ENCODE peak calls at places on chromosomes 11 and 22, in nine cellular contexts. One of them, this sample, is unnamed.

GRCh38 chr22:48489551-48490512 is 1337.8 kb downstream of the BRD1 start:
- DNase-seq in keratinocyte: no peak
- DNase-seq in adipocyte: peak; percentile 30
- DNase-seq in neural progenitor cell: peak; percentile 64
- DNase-seq in colonic mucosa: no peak
- DNase-seq in PC-3: no peak
- DNase-seq in kidney: peak; percentile 51
- DNase-seq in mammary epithelial cell: no peak
- DNase-seq in neuronal stem cell: no peak
- DNase-seq in this sample: no peak

GRCh38 chr11:130178441-130178971 is 18.9 kb downstream of the ST14 start:
- DNase-seq in keratinocyte: no peak
- DNase-seq in adipocyte: no peak
- DNase-seq in neural progenitor cell: no peak
- DNase-seq in colonic mucosa: peak; percentile 75
- DNase-seq in PC-3: no peak
- DNase-seq in kidney: peak; percentile 82
- DNase-seq in mammary epithelial cell: peak; percentile 94
- DNase-seq in neuronal stem cell: no peak
- DNase-seq in this sample: no peak

GRCh38 chr11:86069408-86070086 is 663 bp upstream of the PICALM start:
- DNase-seq in keratinocyte: peak; percentile 60
- DNase-seq in adipocyte: peak; percentile 91
- DNase-seq in neural progenitor cell: no peak
- DNase-seq in colonic mucosa: peak; percentile 43
- DNase-seq in PC-3: peak; percentile 75
- DNase-seq in kidney: no peak
- DNase-seq in mammary epithelial cell: peak; percentile 89
- DNase-seq in neuronal stem cell: no peak
- DNase-seq in this sample: peak; percentile 50

GRCh38 chr11:122044086-122044485 is 71.9 kb downstream of the BLID start:
- DNase-seq in keratinocyte: no peak
- DNase-seq in adipocyte: peak; percentile 28
- DNase-seq in neural progenitor cell: no peak
- DNase-seq in colonic mucosa: no peak
- DNase-seq in PC-3: peak; percentile 38
- DNase-seq in kidney: no peak
- DNase-seq in mammary epithelial cell: peak; percentile 17
- DNase-seq in neuronal stem cell: no peak
- DNase-seq in this sample: no peak

GRCh38 chr11:111735262-111736116 is 30.7 kb downstream of the PPP2R1B start:
- DNase-seq in keratinocyte: peak; percentile 75
- DNase-seq in adipocyte: peak; percentile 99
- DNase-seq in neural progenitor cell: no peak
- DNase-seq in colonic mucosa: peak; percentile 57
- DNase-seq in PC-3: peak; percentile 99
- DNase-seq in kidney: peak; percentile 94
- DNase-seq in mammary epithelial cell: peak; percentile 95
- DNase-seq in neuronal stem cell: no peak
- DNase-seq in this sample: no peak

GRCh38 chr11:827861-828167 is at the start of gene CRACR2B:
- DNase-seq in keratinocyte: no peak
- DNase-seq in adipocyte: no peak
- DNase-seq in neural progenitor cell: no peak
- DNase-seq in colonic mucosa: peak; percentile 77
- DNase-seq in PC-3: no peak
- DNase-seq in kidney: no peak
- DNase-seq in mammary epithelial cell: no peak
- DNase-seq in neuronal stem cell: no peak
- DNase-seq in this sample: no peak

GRCh38 chr22:20653795-20654342 is 120.0 kb upstream of the SERPIND1 start:
- DNase-seq in keratinocyte: no peak
- DNase-seq in adipocyte: no peak
- DNase-seq in neural progenitor cell: no peak
- DNase-seq in colonic mucosa: no peak
- DNase-seq in PC-3: no peak
- DNase-seq in kidney: no peak
- DNase-seq in mammary epithelial cell: no peak
- DNase-seq in neuronal stem cell: no peak
- DNase-seq in this sample: no peak

GRCh38 chr22:19927696-19928095 is 13.9 kb upstream of the COMT start:
- DNase-seq in keratinocyte: no peak
- DNase-seq in adipocyte: no peak
- DNase-seq in neural progenitor cell: no peak
- DNase-seq in colonic mucosa: no peak
- DNase-seq in PC-3: no peak
- DNase-seq in kidney: no peak
- DNase-seq in mammary epithelial cell: no peak
- DNase-seq in neuronal stem cell: no peak
- DNase-seq in this sample: no peak

GRCh38 chr11:2316963-2317244 is 15.1 kb downstream of the TSPAN32 start:
- DNase-seq in keratinocyte: no peak
- DNase-seq in adipocyte: no peak
- DNase-seq in neural progenitor cell: no peak
- DNase-seq in colonic mucosa: no peak
- DNase-seq in PC-3: no peak
- DNase-seq in kidney: peak; percentile 49
- DNase-seq in mammary epithelial cell: no peak
- DNase-seq in neuronal stem cell: no peak
- DNase-seq in this sample: no peak

GRCh38 chr11:74492084-74492483 is 1.4 kb downstream of the LIPT2 start:
- DNase-seq in keratinocyte: no peak
- DNase-seq in adipocyte: no peak
- DNase-seq in neural progenitor cell: no peak
- DNase-seq in colonic mucosa: no peak
- DNase-seq in PC-3: peak; percentile 9
- DNase-seq in kidney: no peak
- DNase-seq in mammary epithelial cell: no peak
- DNase-seq in neuronal stem cell: no peak
- DNase-seq in this sample: no peak

GRCh38 chr11:47768090-47768620 is 1.0 kb upstream of the FNBP4 start:
- DNase-seq in keratinocyte: no peak
- DNase-seq in adipocyte: peak; percentile 62
- DNase-seq in neural progenitor cell: peak; percentile 33
- DNase-seq in colonic mucosa: peak; percentile 77
- DNase-seq in PC-3: peak; percentile 6
- DNase-seq in kidney: peak; percentile 85
- DNase-seq in mammary epithelial cell: peak; percentile 65
- DNase-seq in neuronal stem cell: peak; percentile 15
- DNase-seq in this sample: no peak

GRCh38 chr22:43233529-43233928 is 46.6 kb upstream of the TTLL12 start:
- DNase-seq in keratinocyte: no peak
- DNase-seq in adipocyte: no peak
- DNase-seq in neural progenitor cell: no peak
- DNase-seq in colonic mucosa: no peak
- DNase-seq in PC-3: no peak
- DNase-seq in kidney: no peak
- DNase-seq in mammary epithelial cell: no peak
- DNase-seq in neuronal stem cell: no peak
- DNase-seq in this sample: no peak

GRCh38 chr11:71147331-71147730 is 105.0 kb downstream of the SHANK2 start:
- DNase-seq in keratinocyte: no peak
- DNase-seq in adipocyte: no peak
- DNase-seq in neural progenitor cell: no peak
- DNase-seq in colonic mucosa: no peak
- DNase-seq in PC-3: no peak
- DNase-seq in kidney: peak; percentile 52
- DNase-seq in mammary epithelial cell: no peak
- DNase-seq in neuronal stem cell: no peak
- DNase-seq in this sample: no peak

GRCh38 chr11:75403037-75403436 is 3.7 kb downstream of the RPS3 start:
- DNase-seq in keratinocyte: no peak
- DNase-seq in adipocyte: no peak
- DNase-seq in neural progenitor cell: no peak
- DNase-seq in colonic mucosa: no peak
- DNase-seq in PC-3: no peak
- DNase-seq in kidney: no peak
- DNase-seq in mammary epithelial cell: no peak
- DNase-seq in neuronal stem cell: no peak
- DNase-seq in this sample: no peak

GRCh38 chr22:19849800-19850481 is 4.7 kb downstream of the GNB1L start:
- DNase-seq in keratinocyte: no peak
- DNase-seq in adipocyte: no peak
- DNase-seq in neural progenitor cell: no peak
- DNase-seq in colonic mucosa: no peak
- DNase-seq in PC-3: peak; percentile 85
- DNase-seq in kidney: peak; percentile 51
- DNase-seq in mammary epithelial cell: peak; percentile 46
- DNase-seq in neuronal stem cell: no peak
- DNase-seq in this sample: no peak

DNA sequence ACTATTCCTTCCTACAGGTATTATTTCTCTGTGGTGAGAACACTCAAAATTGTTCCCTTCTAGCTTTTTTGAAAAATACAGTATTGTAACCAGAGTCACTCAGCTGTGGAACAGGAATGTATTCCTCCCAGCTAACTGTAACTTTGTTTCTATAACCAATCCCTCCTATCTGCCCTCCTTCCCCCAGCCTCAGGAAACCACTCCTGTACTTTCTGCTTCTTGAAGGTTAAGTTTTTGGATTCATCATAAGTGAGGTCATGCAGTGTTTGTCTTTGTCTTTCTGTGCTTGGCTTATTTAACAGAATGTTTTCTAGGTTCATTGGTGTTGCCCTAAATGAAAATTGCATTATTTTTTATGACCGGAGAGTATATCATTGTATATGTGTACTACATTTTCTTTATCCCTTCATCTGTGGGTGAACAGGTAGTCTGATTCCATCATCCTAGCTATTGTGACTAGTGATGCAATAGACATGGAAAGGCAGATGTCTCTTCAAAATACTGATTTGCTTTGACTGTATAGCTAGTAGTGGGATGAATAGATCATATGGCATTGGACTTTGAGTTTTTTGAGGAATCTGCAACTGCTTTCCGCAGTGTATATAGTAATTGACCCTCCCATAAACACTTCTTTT is 112.9 kb upstream of the GRK3 start:
- DNase-seq in keratinocyte: no peak
- DNase-seq in adipocyte: peak; percentile 21
- DNase-seq in neural progenitor cell: no peak
- DNase-seq in colonic mucosa: no peak
- DNase-seq in PC-3: no peak
- DNase-seq in kidney: no peak
- DNase-seq in mammary epithelial cell: no peak
- DNase-seq in neuronal stem cell: no peak
- DNase-seq in this sample: no peak
- H3K9ac ChIP-seq in keratinocyte: no peak overlapping the region
- H3K9ac ChIP-seq in adipocyte: peak overlapping the region; percentile 60
- H3K9ac ChIP-seq in neural progenitor cell: no peak overlapping the region
- H3K9ac ChIP-seq in colonic mucosa: no peak overlapping the region
- H3K9ac ChIP-seq in PC-3: no peak overlapping the region
- H3K9ac ChIP-seq in kidney: no peak overlapping the region
- H3K9ac ChIP-seq in mammary epithelial cell: peak overlapping the region; percentile 39
- H3K9ac ChIP-seq in neuronal stem cell: no peak overlapping the region
- H3K9ac ChIP-seq in this sample: peak overlapping the region; percentile 53

DNA sequence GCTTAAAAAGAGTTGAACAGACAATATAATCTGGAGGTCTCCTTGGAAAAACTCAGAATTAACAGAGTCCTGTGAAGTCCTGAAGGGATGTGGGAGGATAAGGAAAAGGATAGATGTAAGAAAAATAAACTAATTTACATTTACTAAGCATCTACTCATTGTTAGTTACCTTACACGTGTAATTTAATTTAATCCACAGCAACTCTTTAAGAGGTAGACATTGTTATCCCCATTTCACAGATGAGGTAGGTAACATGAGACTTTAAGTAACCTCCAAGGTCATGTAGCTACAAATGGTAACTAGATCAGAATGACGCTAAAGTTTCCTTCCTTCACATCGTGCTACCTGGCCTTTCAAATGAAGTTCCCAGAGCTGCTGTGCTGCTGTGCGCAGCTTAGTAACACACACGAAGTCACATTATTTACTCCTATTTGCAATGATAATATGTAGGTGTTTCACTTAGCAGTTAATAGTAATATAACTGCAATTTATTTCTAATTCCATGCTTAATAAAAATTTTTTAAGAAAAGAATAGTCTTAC is 5.7 kb upstream of the PDE3B start:
- DNase-seq in keratinocyte: no peak
- DNase-seq in adipocyte: no peak
- DNase-seq in neural progenitor cell: no peak
- DNase-seq in colonic mucosa: no peak
- DNase-seq in PC-3: no peak
- DNase-seq in kidney: no peak
- DNase-seq in mammary epithelial cell: no peak
- DNase-seq in neuronal stem cell: no peak
- DNase-seq in this sample: no peak
- H3K4me3 ChIP-seq in keratinocyte: no peak overlapping the region
- H3K4me3 ChIP-seq in adipocyte: no peak overlapping the region
- H3K4me3 ChIP-seq in neural progenitor cell: no peak overlapping the region
- H3K4me3 ChIP-seq in colonic mucosa: no peak overlapping the region
- H3K4me3 ChIP-seq in PC-3: no peak overlapping the region
- H3K4me3 ChIP-seq in kidney: no peak overlapping the region
- H3K4me3 ChIP-seq in mammary epithelial cell: no peak overlapping the region
- H3K4me3 ChIP-seq in neuronal stem cell: no peak overlapping the region
- H3K4me3 ChIP-seq in this sample: no peak overlapping the region

GRCh38 chr11:59102259-59102765 is 4.7 kb upstream of the FAM111B start:
- DNase-seq in keratinocyte: no peak
- DNase-seq in adipocyte: peak; percentile 63
- DNase-seq in neural progenitor cell: peak; percentile 87
- DNase-seq in colonic mucosa: peak; percentile 79
- DNase-seq in PC-3: peak; percentile 68
- DNase-seq in kidney: peak; percentile 71
- DNase-seq in mammary epithelial cell: peak; percentile 32
- DNase-seq in neuronal stem cell: peak; percentile 52
- DNase-seq in this sample: no peak
- H3K9ac ChIP-seq in keratinocyte: no peak overlapping the region
- H3K9ac ChIP-seq in adipocyte: no peak overlapping the region
- H3K9ac ChIP-seq in neural progenitor cell: no peak overlapping the region
- H3K9ac ChIP-seq in colonic mucosa: no peak overlapping the region
- H3K9ac ChIP-seq in PC-3: no peak overlapping the region
- H3K9ac ChIP-seq in kidney: no peak overlapping the region
- H3K9ac ChIP-seq in mammary epithelial cell: no peak overlapping the region
- H3K9ac ChIP-seq in neuronal stem cell: no peak overlapping the region
- H3K9ac ChIP-seq in this sample: no peak overlapping the region

DNA sequence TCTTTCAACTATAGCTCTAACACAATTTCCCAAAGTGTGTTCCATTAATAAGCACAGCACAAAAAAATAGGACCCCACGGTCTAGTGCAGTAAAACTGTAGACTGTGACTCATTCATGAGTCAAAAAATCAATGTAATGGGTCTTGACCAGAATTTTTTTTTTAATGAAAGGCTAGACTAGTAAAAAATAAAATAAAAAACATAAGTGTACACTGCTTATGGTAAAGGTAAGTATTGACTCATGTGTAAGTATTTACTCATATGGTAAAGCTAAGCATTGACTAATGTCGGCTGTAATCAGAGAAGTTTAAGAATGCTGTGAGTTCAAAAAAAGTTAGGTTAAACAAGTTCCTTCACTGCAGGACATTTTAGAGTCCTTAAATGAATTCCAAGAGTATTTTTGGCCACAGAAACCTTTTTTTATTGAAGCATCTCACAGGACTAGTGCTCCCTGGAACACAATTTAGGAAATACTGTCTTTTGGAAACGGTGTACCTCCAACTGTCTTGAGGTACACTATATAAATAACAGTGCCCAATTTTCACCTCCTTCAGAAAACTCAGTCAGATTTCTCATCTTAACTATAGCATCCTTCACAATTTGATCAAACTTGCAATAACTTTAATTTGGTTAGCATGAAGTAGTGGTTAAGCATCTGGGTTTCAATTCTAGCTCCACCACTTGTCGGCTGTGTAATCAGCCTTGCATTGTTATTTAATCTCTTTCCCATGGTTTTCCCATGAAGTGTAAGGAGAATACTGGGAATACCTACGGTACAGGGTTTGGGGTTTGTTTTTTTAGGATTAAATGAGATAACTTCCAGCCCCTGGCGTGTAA is 2.1 kb downstream of the CCDC73 start:
- DNase-seq in keratinocyte: no peak
- DNase-seq in adipocyte: no peak
- DNase-seq in neural progenitor cell: peak; percentile 9
- DNase-seq in colonic mucosa: no peak
- DNase-seq in PC-3: peak; percentile 91
- DNase-seq in kidney: no peak
- DNase-seq in mammary epithelial cell: no peak
- DNase-seq in neuronal stem cell: no peak
- DNase-seq in this sample: no peak
- H3K4me3 ChIP-seq in keratinocyte: no peak overlapping the region
- H3K4me3 ChIP-seq in adipocyte: peak overlapping the region; percentile 56
- H3K4me3 ChIP-seq in neural progenitor cell: peak overlapping the region; percentile 12
- H3K4me3 ChIP-seq in colonic mucosa: no peak overlapping the region
- H3K4me3 ChIP-seq in PC-3: peak overlapping the region; percentile 62
- H3K4me3 ChIP-seq in kidney: peak overlapping the region; percentile 65
- H3K4me3 ChIP-seq in mammary epithelial cell: no peak overlapping the region
- H3K4me3 ChIP-seq in neuronal stem cell: no peak overlapping the region
- H3K4me3 ChIP-seq in this sample: no peak overlapping the region

This sample was measured in SK-N-MC.